ENCODE peak calls at places on chromosomes 13 and 19, in six cellular contexts. O, C, G, V, T and H are unnamed samples.

GRCh38 chr13:67229438-67230242 is 496 bp downstream of the PCDH9 start:
- DNase-seq in O (no peak), C (no peak), G (no peak), V (no peak), T (no peak), H (no peak)

GRCh38 chr13:48532473-48533206 is at the start of gene RCBTB2:
- DNase-seq in O (peak), C (peak), G (peak), V (peak), T (peak), H (peak)

GRCh38 chr13:46759861-46760260 is 37.1 kb downstream of the ESD start:
- DNase-seq in O (no peak), C (no peak), G (no peak), V (no peak), T (no peak), H (no peak)

GRCh38 chr19:51372649-51373504 is at the start of gene NKG7:
- DNase-seq in O (no peak), C (no peak), G (no peak), V (peak), T (no peak), H (no peak)

GRCh38 chr19:49997709-49998108 is 27.5 kb downstream of the VRK3 start:
- DNase-seq in O (no peak), C (peak), G (no peak), V (no peak), T (no peak), H (no peak)

GRCh38 chr13:100859861-100860260 is 185.3 kb upstream of the TMTC4 start:
- DNase-seq in O (no peak), C (no peak), G (no peak), V (no peak), T (no peak), H (no peak)

GRCh38 chr13:30766957-30767603 is 31.7 kb downstream of the ALOX5AP start:
- DNase-seq in O (no peak), C (no peak), G (no peak), V (no peak), T (no peak), H (no peak)

GRCh38 chr13:51000576-51001260 is 91.1 kb downstream of the RNASEH2B start:
- DNase-seq in O (no peak), C (no peak), G (peak), V (no peak), T (no peak), H (no peak)

GRCh38 chr19:45632468-45633196 is 6.6 kb downstream of the EML2 start:
- DNase-seq in O (peak), C (peak), G (peak), V (no peak), T (no peak), H (peak)

GRCh38 chr19:28884786-28885476 is 328.0 kb downstream of the UQCRFS1 start:
- DNase-seq in O (no peak), C (no peak), G (no peak), V (no peak), T (no peak), H (no peak)

GRCh38 chr13:83281666-83282065 is 600.6 kb downstream of the SLITRK1 start:
- DNase-seq in O (no peak), C (no peak), G (no peak), V (no peak), T (no peak), H (no peak)

GRCh38 chr13:31807090-31807541 is 67.8 kb downstream of the RXFP2 start:
- DNase-seq in O (no peak), C (no peak), G (no peak), V (peak), T (no peak), H (no peak)

GRCh38 chr13:89514534-89515312 is 1832.8 kb upstream of the MIR17HG start:
- DNase-seq in O (no peak), C (no peak), G (no peak), V (no peak), T (no peak), H (no peak)

GRCh38 chr19:23075031-23075733 is 41.6 kb upstream of the ZNF730 start:
- DNase-seq in O (peak), C (peak), G (peak), V (no peak), T (peak), H (peak)

GRCh38 chr13:43991773-43992201 is 112.1 kb downstream of the LACC1 start:
- DNase-seq in O (no peak), C (peak), G (no peak), V (no peak), T (no peak), H (no peak)

GRCh38 chr13:23378009-23378632 is 55.4 kb downstream of the SACS start:
- DNase-seq in O (no peak), C (no peak), G (peak), V (no peak), T (no peak), H (no peak)

GRCh38 chr19:43673702-43674629 is 4.0 kb upstream of the PLAUR start:
- DNase-seq in O (no peak), C (no peak), G (no peak), V (no peak), T (no peak), H (no peak)

GRCh38 chr13:77687799-77688198 is 9.7 kb upstream of the SLAIN1 start:
- DNase-seq in O (no peak), C (no peak), G (no peak), V (no peak), T (no peak), H (no peak)

GRCh38 chr19:43362745-43363144 is 9.3 kb downstream of the CD177 start:
- DNase-seq in O (no peak), C (no peak), G (no peak), V (no peak), T (no peak), H (no peak)

GRCh38 chr13:83881917-83882625 is at the start of gene SLITRK1:
- DNase-seq in O (no peak), C (peak), G (no peak), V (no peak), T (peak), H (peak)

GRCh38 chr19:13784731-13785452 is 10.4 kb upstream of the ZSWIM4 start:
- DNase-seq in O (peak), C (peak), G (peak), V (peak), T (peak), H (peak)

GRCh38 chr13:29923554-29924481 is 73.4 kb upstream of the UBL3 start:
- DNase-seq in O (peak), C (peak), G (peak), V (peak), T (peak), H (no peak)

DNA sequence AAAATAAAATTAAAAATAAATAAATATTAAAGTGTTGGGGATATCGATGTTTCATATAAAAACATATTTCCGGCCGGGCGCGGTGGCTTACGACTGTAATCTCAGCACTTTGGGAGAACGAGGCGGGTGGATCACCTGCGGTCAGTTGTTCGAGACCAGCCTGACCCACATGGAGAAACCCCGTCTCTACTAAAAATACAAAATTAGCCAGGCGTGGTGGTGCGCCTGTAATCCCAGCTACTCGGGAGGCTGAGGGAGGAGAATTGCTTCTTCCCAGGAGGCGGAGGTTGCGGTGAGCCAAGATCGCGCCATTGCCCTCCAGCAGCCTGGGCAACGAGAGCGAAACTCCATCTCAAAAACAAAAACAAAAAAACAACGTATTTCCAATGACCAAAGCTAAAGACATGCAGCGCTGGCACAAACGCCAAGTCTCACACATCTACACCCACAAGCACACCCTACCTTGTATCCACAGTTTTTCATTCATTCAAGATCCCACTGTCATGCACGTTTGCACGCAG is 907 bp downstream of the ZNF569 start:
- DNase-seq in O (no peak), C (no peak), G (no peak), V (no peak), T (no peak), H (no peak)
- H3K27ac ChIP-seq in O (peak), C (peak), G (peak), V (peak), T (peak), H (peak)

GRCh38 chr19:18776736-18777135 is 14.4 kb downstream of the COMP start:
- DNase-seq in O (no peak), C (no peak), G (no peak), V (no peak), T (peak), H (no peak)
- H3K4me3 ChIP-seq in O (no peak), C (no peak), G (no peak), V (no peak), T (no peak), H (no peak)

GRCh38 chr19:19460258-19460731 is 54.8 kb downstream of the GATAD2A start:
- DNase-seq in O (no peak), C (no peak), G (no peak), V (no peak), T (no peak), H (no peak)

GRCh38 chr19:19461306-19461670 is 54.1 kb downstream of the TSSK6 start:
- DNase-seq in O (no peak), C (no peak), G (no peak), V (no peak), T (no peak), H (no peak)

GRCh38 chr19:19460761-19461265 is 54.5 kb downstream of the TSSK6 start:
- DNase-seq in O (peak), C (peak), G (peak), V (peak), T (no peak), H (peak)

GRCh38 chr19:19463348-19464117 is 51.8 kb downstream of the TSSK6 start:
- DNase-seq in O (no peak), C (no peak), G (peak), V (no peak), T (peak), H (no peak)

DNA sequence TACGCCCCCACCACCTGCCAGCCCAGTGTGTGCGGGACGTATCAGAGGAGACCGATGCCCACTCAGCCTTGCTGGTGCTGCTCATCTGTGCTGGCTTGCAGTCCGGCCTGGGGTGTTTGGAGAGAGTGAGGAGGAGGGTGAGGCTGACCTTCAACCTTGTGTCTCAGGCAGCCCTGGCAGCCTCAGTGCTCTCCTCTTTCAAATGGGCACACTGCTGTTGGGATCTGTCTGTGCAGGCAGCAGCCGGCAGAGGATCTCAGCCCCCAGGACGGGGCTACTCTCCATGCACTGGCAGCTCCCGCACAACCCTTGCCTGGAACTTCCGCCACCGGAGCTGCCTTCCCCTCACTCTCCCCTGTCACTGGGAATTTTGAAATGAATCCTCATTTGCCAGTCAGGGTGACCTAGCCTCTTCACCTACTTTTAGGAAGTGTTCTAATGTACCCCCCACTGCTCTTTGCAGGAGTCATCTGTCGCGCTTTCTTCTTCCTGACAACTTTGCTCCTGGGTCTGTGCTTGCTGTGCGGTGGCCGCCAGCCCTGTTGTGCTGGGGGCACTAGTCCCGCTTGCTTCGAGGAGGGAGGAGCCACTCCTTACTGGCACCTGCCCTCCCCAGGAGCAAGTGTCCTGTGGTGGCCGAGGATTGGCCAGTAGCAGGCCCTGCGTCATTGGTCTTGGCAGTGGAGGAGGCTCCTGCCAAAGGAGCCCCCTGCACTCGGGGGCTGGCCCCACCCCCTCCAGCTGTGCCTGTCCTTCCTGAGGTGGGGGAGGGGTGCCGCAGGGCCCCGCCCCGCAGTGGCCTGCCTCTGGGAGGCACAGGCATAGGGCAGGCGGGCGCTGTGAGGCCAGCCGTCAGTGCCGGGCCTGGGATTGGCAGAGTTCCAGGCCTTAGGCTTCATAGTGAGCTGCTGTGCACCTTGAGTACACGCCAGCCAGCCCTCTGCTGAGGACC is 53.4 kb downstream of the TSSK6 start:
- DNase-seq in O (peak), C (peak), G (peak), V (no peak), T (peak), H (no peak)
- TF ChIP-seq CTCF in O (no peak), C (no peak), G (no peak), V (no peak), T (no peak), H (no peak)

GRCh38 chr13:110264685-110265275 is 42.2 kb downstream of the COL4A1 start:
- DNase-seq in O (no peak), C (no peak), G (no peak), V (no peak), T (no peak), H (no peak)
- H3K27ac ChIP-seq in O (peak), C (no peak), G (peak), V (no peak), T (no peak), H (no peak)